ENCODE peak calls at places on chromosome 3, in seven cellular contexts. I is Calu3, J is fibroblast of lung, R is RPMI7951, G is adipocyte, P is astrocyte of the spinal cord, C is ovary. L is an unnamed sample.
A peak's percentile ranks its signal among the peaks of the same experiment; 100 is the strongest.

GRCh38 chr3:30576946-30577345 is 29.5 kb upstream of the TGFBR2 start:
- DNase-seq in I (no peak), J (peak; percentile 27), R (peak; percentile 13), G (peak; percentile 17), P (peak; percentile 14), C (no peak), L (no peak)

GRCh38 chr3:55329849-55330248 is 157.3 kb downstream of the WNT5A start:
- DNase-seq in I (no peak), J (peak; percentile 97), R (peak; percentile 93), G (peak; percentile 90), P (peak; percentile 96), C (no peak), L (no peak)

GRCh38 chr3:130395916-130396315 is 50.4 kb downstream of the COL6A5 start:
- DNase-seq in I (peak; percentile 25), J (peak; percentile 39), R (peak; percentile 48), G (peak; percentile 19), P (peak; percentile 87), C (no peak), L (no peak)

GRCh38 chr3:160576621-160577020 is 11.2 kb upstream of the KPNA4 start:
- DNase-seq in I (no peak), J (no peak), R (no peak), G (no peak), P (no peak), C (no peak), L (no peak)

GRCh38 chr3:129078510-129078909 is 17.9 kb downstream of the GP9 start:
- DNase-seq in I (no peak), J (no peak), R (no peak), G (no peak), P (no peak), C (no peak), L (no peak)

GRCh38 chr3:179037361-179037760 is 34.2 kb downstream of the ZMAT3 start:
- DNase-seq in I (no peak), J (peak; percentile 97), R (peak; percentile 95), G (peak; percentile 96), P (peak; percentile 85), C (no peak), L (no peak)

GRCh38 chr3:119145500-119146167 is at the start of gene TEX55:
- DNase-seq in I (peak; percentile 35), J (peak; percentile 37), R (peak; percentile 49), G (peak; percentile 80), P (peak; percentile 23), C (no peak), L (no peak)

GRCh38 chr3:16211176-16211904 is 36.9 kb downstream of the GALNT15 start:
- DNase-seq in I (no peak), J (no peak), R (no peak), G (no peak), P (no peak), C (no peak), L (no peak)

GRCh38 chr3:13866406-13866965 is 13.4 kb downstream of the WNT7A start:
- DNase-seq in I (no peak), J (no peak), R (peak; percentile 29), G (no peak), P (peak; percentile 5), C (no peak), L (no peak)

GRCh38 chr3:43765417-43766030 is 74.8 kb downstream of the ABHD5 start:
- DNase-seq in I (no peak), J (peak; percentile 52), R (peak; percentile 33), G (peak; percentile 78), P (peak; percentile 37), C (no peak), L (no peak)

GRCh38 chr3:55658297-55659022 is 171.4 kb upstream of the WNT5A start:
- DNase-seq in I (no peak), J (no peak), R (no peak), G (no peak), P (no peak), C (no peak), L (peak; percentile 61)

GRCh38 chr3:134317106-134317947 is 56.9 kb downstream of the AMOTL2 start:
- DNase-seq in I (no peak), J (peak; percentile 64), R (peak; percentile 82), G (peak; percentile 73), P (peak; percentile 50), C (no peak), L (no peak)

GRCh38 chr3:94028093-94028837 is at the start of gene STX19:
- DNase-seq in I (peak; percentile 44), J (no peak), R (no peak), G (no peak), P (no peak), C (no peak), L (no peak)

GRCh38 chr3:197149528-197149927 is 119.9 kb upstream of the MELTF start:
- DNase-seq in I (no peak), J (no peak), R (no peak), G (no peak), P (no peak), C (no peak), L (no peak)

L was measured in GM12864.